ENCODE peak calls at places on chromosomes 6 and 20, in eight cellular contexts. Q, E, Z, O, L, W, J and G are unnamed samples.

GRCh38 chr6:148005806-148006205 is 336.8 kb upstream of the SASH1 start:
- DNase-seq in E (no peak), O (no peak), Z (no peak), J (no peak), W (no peak), L (no peak), Q (no peak), G (no peak)

GRCh38 chr20:59993736-59994484 is 35.7 kb downstream of the CDH26 start:
- DNase-seq in Q (no peak), J (no peak), O (no peak), Z (no peak), E (no peak), W (no peak), L (no peak), G (no peak)

GRCh38 chr6:57248311-57248895 is 26.3 kb upstream of the RAB23 start:
- DNase-seq in Z (no peak), L (no peak), J (no peak), E (no peak), W (no peak), O (no peak), Q (no peak), G (no peak)

GRCh38 chr6:117506180-117506835 is 23.8 kb downstream of the DCBLD1 start:
- DNase-seq in O (no peak), J (peak), E (no peak), Q (no peak), Z (no peak), W (no peak), L (no peak), G (no peak)

GRCh38 chr6:444653-445275 is 53.2 kb downstream of the IRF4 start:
- DNase-seq in W (peak), L (no peak), Q (no peak), E (peak), J (no peak), Z (no peak), O (no peak), G (no peak)

GRCh38 chr6:129662406-129662766 is 47.6 kb downstream of the ARHGAP18 start:
- DNase-seq in W (no peak), Z (no peak), J (no peak), O (no peak), Q (no peak), L (no peak), E (no peak), G (no peak)

GRCh38 chr20:47662483-47663353 is 122.6 kb downstream of the SULF2 start:
- DNase-seq in E (no peak), L (no peak), J (no peak), W (peak), O (no peak), Q (no peak), Z (no peak), G (no peak)

GRCh38 chr20:10131612-10132345 is 86.9 kb upstream of the SNAP25 start:
- DNase-seq in L (peak), W (peak), E (no peak), J (peak), Q (no peak), Z (peak), O (peak), G (no peak)

GRCh38 chr20:5402903-5403531 is 86.3 kb upstream of the PROKR2 start:
- DNase-seq in Q (no peak), O (no peak), W (no peak), L (peak), E (no peak), Z (no peak), J (peak), G (no peak)

GRCh38 chr6:125942677-125943527 is 13.7 kb upstream of the HINT3 start:
- DNase-seq in L (no peak), W (no peak), E (no peak), Z (no peak), J (peak), Q (no peak), O (no peak), G (no peak)

GRCh38 chr6:12150812-12151432 is 138.8 kb downstream of the HIVEP1 start:
- DNase-seq in Z (no peak), L (peak), W (no peak), J (peak), E (peak), Q (no peak), O (no peak), G (no peak)

GRCh38 chr20:23687986-23688385 is 852 bp downstream of the CST4 start:
- DNase-seq in J (no peak), E (no peak), Z (no peak), O (no peak), Q (no peak), L (no peak), W (no peak), G (no peak)

GRCh38 chr20:45576995-45577394 is 2.1 kb downstream of the WFDC8 start:
- DNase-seq in L (no peak), O (no peak), W (no peak), J (peak), E (no peak), Q (no peak), Z (no peak), G (peak)

GRCh38 chr6:56091159-56091869 is 156.1 kb downstream of the COL21A1 start:
- DNase-seq in L (peak), W (no peak), Q (peak), E (no peak), O (peak), J (peak), Z (peak), G (peak)

GRCh38 chr20:52470561-52470960 is 279.0 kb upstream of the ZFP64 start:
- DNase-seq in W (no peak), E (no peak), O (no peak), Z (no peak), L (no peak), Q (no peak), J (peak), G (no peak)

GRCh38 chr6:128244751-128245405 is 275.5 kb downstream of the PTPRK start:
- DNase-seq in O (no peak), W (no peak), Q (no peak), Z (no peak), J (peak), E (no peak), L (no peak), G (no peak)

GRCh38 chr20:24993337-24994185 is 1.0 kb upstream of the APMAP start:
- DNase-seq in O (no peak), Q (no peak), J (peak), Z (no peak), W (peak), E (no peak), L (no peak), G (no peak)

GRCh38 chr6:36609582-36609981 is 15.4 kb downstream of the SRSF3 start:
- DNase-seq in Q (no peak), E (no peak), W (no peak), O (no peak), L (no peak), Z (no peak), J (no peak), G (no peak)

GRCh38 chr6:90233994-90234393 is 62.6 kb downstream of the BACH2 start:
- DNase-seq in L (no peak), E (no peak), J (no peak), Q (no peak), Z (no peak), O (no peak), W (no peak), G (no peak)

GRCh38 chr6:106882133-106882532 is 92.4 kb downstream of the CD24 start:
- DNase-seq in E (no peak), Q (no peak), O (no peak), J (no peak), W (no peak), L (no peak), Z (no peak), G (no peak)

GRCh38 chr6:135180458-135181332 is at the start of gene MYB:
- DNase-seq in W (no peak), L (peak), Z (no peak), Q (no peak), J (peak), E (peak), O (no peak), G (no peak)

GRCh38 chr6:143155681-143156080 is 95.0 kb downstream of the AIG1 start:
- DNase-seq in Q (no peak), J (no peak), E (no peak), L (no peak), Z (no peak), O (no peak), W (no peak), G (no peak)

GRCh38 chr6:166618251-166618650 is 8.8 kb downstream of the RPS6KA2 start:
- DNase-seq in E (no peak), W (peak), O (no peak), Z (no peak), Q (no peak), L (no peak), J (no peak), G (no peak)

GRCh38 chr6:89120371-89120770 is 2.5 kb upstream of the SRSF12 start:
- DNase-seq in Q (peak), W (no peak), Z (no peak), L (no peak), O (no peak), E (no peak), J (no peak), G (no peak)

GRCh38 chr6:36464233-36464632 is 21.4 kb downstream of the KCTD20 start:
- DNase-seq in Q (no peak), O (no peak), Z (no peak), L (no peak), J (no peak), E (no peak), W (no peak), G (no peak)

GRCh38 chr6:142850653-142851434 is 94.1 kb downstream of the HIVEP2 start:
- DNase-seq in Q (no peak), O (no peak), J (peak), L (no peak), E (no peak), W (no peak), Z (no peak), G (no peak)

GRCh38 chr6:142294681-142295080 is 7.1 kb upstream of the ADGRG6 start:
- DNase-seq in Z (no peak), E (no peak), W (no peak), Q (no peak), L (no peak), O (no peak), J (no peak), G (no peak)

GRCh38 chr6:33202799-33203198 is 1.7 kb upstream of the HSD17B8 start:
- DNase-seq in J (no peak), E (no peak), O (no peak), L (no peak), W (peak), Q (no peak), Z (no peak), G (no peak)

GRCh38 chr6:12748815-12749521 is 32.4 kb downstream of the PHACTR1 start:
- DNase-seq in Q (no peak), W (no peak), E (no peak), Z (no peak), J (no peak), O (no peak), L (no peak), G (no peak)

GRCh38 chr6:44966449-44967091 is 361.6 kb upstream of the RUNX2 start:
- DNase-seq in O (no peak), L (no peak), Z (no peak), Q (peak), W (no peak), J (peak), E (no peak), G (peak)

GRCh38 chr20:33578510-33578909 is 83.6 kb upstream of the C20orf144 start:
- DNase-seq in L (no peak), Z (peak), E (no peak), Q (no peak), O (peak), J (peak), W (no peak), G (no peak)

GRCh38 chr6:10316327-10316726 is 98.5 kb downstream of the TFAP2A start:
- DNase-seq in Q (no peak), E (no peak), L (peak), Z (no peak), J (no peak), O (peak), W (no peak), G (peak)

GRCh38 chr6:50443144-50443543 is 270.2 kb upstream of the TFAP2D start:
- DNase-seq in Z (no peak), W (no peak), L (no peak), J (no peak), O (no peak), Q (no peak), E (no peak), G (no peak)

GRCh38 chr6:3294921-3295871 is 36.4 kb downstream of the PSMG4 start:
- DNase-seq in J (no peak), L (no peak), Z (no peak), E (peak), O (no peak), Q (no peak), W (no peak), G (no peak)

GRCh38 chr20:60650087-60650486 is 602.0 kb upstream of the CDH4 start:
- DNase-seq in Q (no peak), L (no peak), W (no peak), J (no peak), O (no peak), E (no peak), Z (no peak), G (no peak)

GRCh38 chr20:38961530-38962043 is 557 bp upstream of the DHX35 start:
- DNase-seq in J (no peak), O (no peak), Z (no peak), Q (no peak), W (no peak), E (no peak), L (no peak), G (no peak)

GRCh38 chr20:21090112-21090737 is 15.9 kb downstream of the LINC00237 start:
- DNase-seq in Q (no peak), J (no peak), Z (no peak), O (no peak), L (no peak), E (no peak), W (no peak), G (no peak)

GRCh38 chr20:58330692-58331091 is 21.2 kb downstream of the RAB22A start:
- DNase-seq in E (no peak), Q (no peak), J (peak), Z (peak), W (no peak), O (no peak), L (no peak), G (no peak)

GRCh38 chr6:74044417-74045096 is 348.6 kb downstream of the CD109 start:
- DNase-seq in L (no peak), W (no peak), O (no peak), J (peak), E (no peak), Q (peak), Z (peak), G (no peak)

GRCh38 chr6:139927236-139927635 is 552.8 kb upstream of the CITED2 start:
- DNase-seq in J (peak), L (no peak), Q (no peak), O (peak), Z (no peak), E (no peak), W (no peak), G (peak)
- TF ChIP-seq CTCF in J (peak), L (no peak), Q (no peak), O (peak), Z (no peak), E (no peak), W (no peak), G (peak)

GRCh38 chr6:137495652-137496391 is 1.6 kb upstream of the OLIG3 start:
- DNase-seq in W (no peak), J (no peak), Z (no peak), L (no peak), O (no peak), E (no peak), Q (no peak), G (no peak)

GRCh38 chr6:137497722-137498463 is 3.7 kb upstream of the OLIG3 start:
- DNase-seq in Q (no peak), Z (no peak), J (no peak), O (no peak), W (no peak), E (no peak), L (no peak), G (no peak)

GRCh38 chr6:137496392-137496767 is 2.2 kb upstream of the OLIG3 start:
- DNase-seq in E (no peak), J (no peak), W (no peak), O (no peak), L (no peak), Q (no peak), Z (no peak), G (no peak)

GRCh38 chr6:137498488-137499219 is 4.5 kb upstream of the OLIG3 start:
- DNase-seq in L (no peak), Q (no peak), W (no peak), Z (no peak), O (no peak), E (no peak), J (no peak), G (no peak)

GRCh38 chr6:137496909-137497721 is 2.9 kb upstream of the OLIG3 start:
- DNase-seq in O (no peak), Q (no peak), L (no peak), W (no peak), E (no peak), J (no peak), Z (no peak), G (no peak)
- H3K4me3 ChIP-seq in O (no peak), Q (no peak), L (no peak), W (no peak), E (peak), J (no peak), Z (peak), G (no peak)

GRCh38 chr20:62197321-62197720 is 14.5 kb downstream of the MTG2 start:
- DNase-seq in Z (no peak), W (no peak), O (no peak), E (peak), L (no peak), J (no peak), Q (no peak), G (no peak)

GRCh38 chr20:62198931-62199330 is 16.1 kb downstream of the MTG2 start:
- DNase-seq in J (no peak), Z (no peak), E (peak), Q (no peak), W (no peak), O (no peak), L (no peak), G (no peak)

GRCh38 chr20:62196286-62196685 is 13.5 kb downstream of the MTG2 start:
- DNase-seq in Z (no peak), W (no peak), O (no peak), E (peak), L (no peak), J (no peak), Q (no peak), G (no peak)

GRCh38 chr20:62198496-62198895 is 15.7 kb downstream of the MTG2 start:
- DNase-seq in Q (no peak), Z (no peak), E (peak), W (no peak), L (no peak), J (no peak), O (no peak), G (no peak)

DNA sequence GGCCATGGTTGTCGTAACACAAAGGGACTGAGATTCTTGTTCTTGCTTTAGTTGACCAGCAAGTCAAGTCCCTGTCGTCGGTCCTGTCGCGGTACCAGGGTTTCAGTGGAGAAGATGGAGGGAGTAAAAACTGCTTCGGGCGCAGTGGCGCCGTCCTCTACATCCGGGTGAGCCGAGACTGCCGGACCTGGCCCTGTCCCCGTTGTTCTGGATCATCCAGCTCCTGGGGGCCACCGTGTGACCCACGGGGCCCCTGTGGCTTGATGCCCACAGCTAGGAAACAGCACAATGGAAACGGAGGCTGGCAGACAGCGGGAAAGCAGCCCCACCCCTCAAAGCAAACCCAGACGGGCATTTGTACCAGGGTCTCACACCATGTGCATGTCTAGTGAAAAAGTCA is 15.0 kb downstream of the MTG2 start:
- DNase-seq in J (no peak), W (no peak), E (peak), Q (no peak), Z (no peak), L (no peak), O (no peak), G (no peak)
- TF ChIP-seq CTCF in J (no peak), W (no peak), E (no peak), Q (no peak), Z (no peak), L (no peak), O (no peak), G (no peak)

GRCh38 chr20:44183282-44183681 is 3.7 kb downstream of the JPH2 start:
- DNase-seq in Q (no peak), J (no peak), O (no peak), W (no peak), Z (no peak), L (no peak), E (no peak), G (no peak)

GRCh38 chr20:44180814-44181213 is 6.2 kb downstream of the JPH2 start:
- DNase-seq in Q (no peak), J (peak), O (no peak), Z (peak), L (no peak), W (peak), E (no peak), G (no peak)

GRCh38 chr20:44182863-44183262 is 4.1 kb downstream of the JPH2 start:
- DNase-seq in Z (no peak), L (no peak), W (no peak), O (no peak), Q (no peak), J (no peak), E (no peak), G (no peak)

GRCh38 chr20:44182135-44182765 is 4.7 kb downstream of the JPH2 start:
- DNase-seq in Z (no peak), L (peak), O (no peak), E (no peak), Q (no peak), W (no peak), J (no peak), G (no peak)

DNA sequence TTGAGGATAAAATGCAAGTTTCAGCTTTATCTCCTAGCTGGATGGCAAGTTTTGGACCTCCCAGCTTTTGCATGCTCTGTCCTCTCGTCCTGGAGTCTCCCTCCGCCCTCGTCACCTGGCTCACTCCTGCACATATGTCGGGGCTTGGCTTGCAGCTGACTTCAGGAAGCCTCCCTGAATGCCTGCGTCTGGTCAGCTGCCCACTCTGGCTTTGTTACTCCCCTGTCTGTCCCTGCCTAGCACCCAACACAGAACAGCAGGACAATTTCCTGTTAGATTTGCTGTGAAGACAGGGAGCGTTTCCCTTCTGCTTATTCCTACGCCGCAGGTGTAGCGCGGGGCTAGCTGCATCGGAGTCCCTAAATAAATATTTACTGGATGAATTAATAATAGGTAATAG is 5.4 kb downstream of the JPH2 start:
- DNase-seq in O (no peak), W (no peak), J (no peak), Z (peak), L (no peak), E (no peak), Q (no peak), G (no peak)
- H3K4me3 ChIP-seq in O (no peak), W (peak), J (no peak), Z (no peak), L (no peak), E (no peak), Q (no peak), G (no peak)

GRCh38 chr20:63387917-63388316 is 26.8 kb upstream of the CHRNA4 start:
- DNase-seq in W (no peak), O (no peak), Z (no peak), J (no peak), L (no peak), E (no peak), Q (no peak), G (no peak)

GRCh38 chr20:63384336-63384735 is 23.2 kb upstream of the CHRNA4 start:
- DNase-seq in J (no peak), L (no peak), E (no peak), Z (no peak), W (no peak), O (no peak), Q (no peak), G (no peak)

GRCh38 chr20:63386491-63386890 is 25.3 kb upstream of the CHRNA4 start:
- DNase-seq in E (no peak), L (no peak), J (no peak), W (no peak), O (no peak), Q (no peak), Z (no peak), G (no peak)

GRCh38 chr20:63387393-63387792 is 26.2 kb upstream of the CHRNA4 start:
- DNase-seq in O (no peak), L (no peak), Q (no peak), Z (no peak), W (no peak), J (no peak), E (no peak), G (no peak)

DNA sequence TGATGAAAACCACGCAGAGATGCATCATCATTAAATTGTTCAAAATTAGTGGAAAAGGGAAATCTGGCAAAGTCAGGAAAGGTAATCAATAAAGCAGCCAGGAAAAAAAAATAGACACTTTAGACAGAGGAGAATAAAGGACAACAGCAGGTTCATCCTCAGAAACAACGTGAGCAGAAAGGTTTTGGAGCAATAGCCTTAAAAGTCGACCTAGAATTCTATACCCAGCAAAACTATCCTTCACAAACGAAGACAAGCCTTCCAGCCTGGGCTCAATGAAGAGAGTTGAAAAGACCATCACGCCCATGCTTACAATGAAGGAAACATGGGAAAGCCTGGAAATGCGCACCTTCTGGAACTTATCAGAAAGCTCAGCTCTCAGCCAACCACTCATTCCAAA is 24.7 kb upstream of the CHRNA4 start:
- DNase-seq in L (no peak), E (no peak), O (no peak), Q (no peak), Z (no peak), W (no peak), J (no peak), G (no peak)
- TF ChIP-seq CTCF in L (no peak), E (no peak), O (no peak), Q (no peak), Z (no peak), W (no peak), J (no peak), G (no peak)